ENCODE peak calls at places on chromosomes 3 and 15, in four cellular contexts. V, C, A and B are unnamed samples.

GRCh38 chr15:88745696-88746095 is 57.5 kb upstream of the ACAN start:
- DNase-seq in V (no peak), C (no peak), A (no peak), B (no peak)

GRCh38 chr3:152203677-152204076 is 65.1 kb upstream of the MBNL1 start:
- DNase-seq in V (no peak), C (no peak), A (no peak), B (no peak)

GRCh38 chr3:18208856-18209255 is 216.3 kb downstream of the SATB1 start:
- DNase-seq in V (no peak), C (no peak), A (no peak), B (no peak)

GRCh38 chr3:126356373-126357298 is 572 bp downstream of the KLF15 start:
- DNase-seq in V (peak; percentile 72), C (peak; percentile 74), A (no peak), B (peak; percentile 44)

GRCh38 chr3:149832086-149832485 is 19.1 kb downstream of the RNF13 start:
- DNase-seq in V (no peak), C (no peak), A (no peak), B (no peak)

GRCh38 chr3:50396502-50396901 is 37.2 kb upstream of the TMEM115 start:
- DNase-seq in V (no peak), C (no peak), A (no peak), B (no peak)

GRCh38 chr3:150407818-150408231 is 273 bp upstream of the TSC22D2 start:
- DNase-seq in V (no peak), C (peak; percentile 98), A (peak; percentile 99), B (peak; percentile 97)

GRCh38 chr15:75203017-75203907 is 1.6 kb downstream of the C15orf39 start:
- DNase-seq in V (peak; percentile 15), C (no peak), A (no peak), B (no peak)

GRCh38 chr15:65248506-65248905 is 37.2 kb upstream of the CILP start:
- DNase-seq in V (peak; percentile 18), C (no peak), A (no peak), B (no peak)

GRCh38 chr3:159787794-159788205 is 200.8 kb upstream of the IL12A start:
- DNase-seq in V (no peak), C (no peak), A (no peak), B (no peak)

GRCh38 chr3:186105543-186105942 is 3.3 kb downstream of the ETV5 start:
- DNase-seq in V (no peak), C (no peak), A (no peak), B (no peak)

GRCh38 chr3:122890077-122890484 is 95.2 kb downstream of the SLC49A4 start:
- DNase-seq in V (peak; percentile 55), C (peak; percentile 29), A (no peak), B (peak; percentile 85)

GRCh38 chr15:77499087-77499765 is 78.5 kb downstream of the HMG20A start:
- DNase-seq in V (peak; percentile 71), C (no peak), A (no peak), B (no peak)

GRCh38 chr3:180135101-180135500 is 98.4 kb upstream of the PEX5L start:
- DNase-seq in V (no peak), C (no peak), A (no peak), B (no peak)

GRCh38 chr3:127706785-127707351 is 34.1 kb downstream of the ABTB1 start:
- DNase-seq in V (no peak), C (peak; percentile 5), A (no peak), B (no peak)

GRCh38 chr3:187739125-187739560 is 6.1 kb downstream of the BCL6 start:
- DNase-seq in V (no peak), C (no peak), A (peak; percentile 64), B (peak; percentile 44)

GRCh38 chr15:88649286-88649733 is 10.5 kb downstream of the ISG20 start:
- DNase-seq in V (no peak), C (no peak), A (peak; percentile 85), B (peak; percentile 46)

GRCh38 chr3:36197176-36197575 is 183.1 kb upstream of the STAC start:
- DNase-seq in V (no peak), C (no peak), A (no peak), B (no peak)

GRCh38 chr3:156339491-156339890 is 215.4 kb downstream of the SSR3 start:
- DNase-seq in V (no peak), C (no peak), A (no peak), B (no peak)

GRCh38 chr15:71410347-71410746 is 295.1 kb downstream of the THSD4 start:
- DNase-seq in V (no peak), C (no peak), A (no peak), B (no peak)

GRCh38 chr15:87877114-87877810 is 379.3 kb downstream of the NTRK3 start:
- DNase-seq in V (no peak), C (no peak), A (no peak), B (peak; percentile 61)

GRCh38 chr15:43165801-43166325 is 19.3 kb upstream of the CCNDBP1 start:
- DNase-seq in V (no peak), C (no peak), A (no peak), B (no peak)

GRCh38 chr3:14345496-14346150 is 56.8 kb upstream of the SLC6A6 start:
- DNase-seq in V (no peak), C (no peak), A (no peak), B (no peak)

GRCh38 chr3:159548675-159549335 is 439.8 kb upstream of the IL12A start:
- DNase-seq in V (no peak), C (no peak), A (no peak), B (no peak)

GRCh38 chr3:113140876-113141275 is 70.5 kb upstream of the BOC start:
- DNase-seq in V (no peak), C (no peak), A (no peak), B (no peak)

GRCh38 chr15:94305133-94305532 is 73.8 kb downstream of the MCTP2 start:
- DNase-seq in V (no peak), C (no peak), A (peak; percentile 54), B (no peak)

GRCh38 chr15:62394079-62394478 is 229.0 kb upstream of the C2CD4B start:
- DNase-seq in V (no peak), C (no peak), A (no peak), B (no peak)

GRCh38 chr3:141877911-141878310 is 1.5 kb downstream of the ATP1B3 start:
- DNase-seq in V (peak; percentile 28), C (no peak), A (no peak), B (no peak)

DNA sequence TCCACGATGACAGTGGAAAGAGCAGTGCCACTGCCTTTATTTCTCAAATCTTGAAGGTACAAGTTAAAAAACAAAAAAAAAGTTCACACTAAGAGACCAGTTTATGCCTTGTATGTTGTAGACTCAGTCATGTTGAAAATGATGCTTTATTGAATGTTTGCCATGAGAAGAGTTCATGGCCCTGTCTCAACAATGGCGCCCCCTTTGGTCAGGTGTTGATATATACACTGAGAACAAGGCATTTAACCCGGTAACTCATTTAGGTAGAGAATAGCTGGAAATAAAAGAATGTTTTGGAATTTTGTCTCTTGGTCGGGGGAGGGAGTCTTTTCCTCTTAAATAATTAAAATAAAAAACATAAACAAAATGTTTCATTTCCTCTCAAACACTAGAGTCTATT is 145.6 kb upstream of the SLC2A2 start:
- DNase-seq in V (no peak), C (no peak), A (no peak), B (no peak)
- TF ChIP-seq CTCF in V (peak; percentile 56), C (no peak), A (no peak), B (peak; percentile 40)

GRCh38 chr3:105786241-105786640 is 82.6 kb downstream of the CBLB start:
- DNase-seq in V (no peak), C (no peak), A (no peak), B (no peak)
- H3K4me1 ChIP-seq in V (peaks cover 32% of the 10 kb centered on the region), C (peaks cover 2% of the 10 kb centered on the region), A (peaks cover 52% of the 10 kb centered on the region), B (peaks cover 5% of the 10 kb centered on the region)

GRCh38 chr15:59654043-59654442 is 3.3 kb downstream of the GTF2A2 start:
- DNase-seq in V (no peak), C (no peak), A (no peak), B (no peak)
- H3K36me3 ChIP-seq in V (peaks cover 27% of the 10 kb centered on the region), C (no peaks in the 10 kb centered on the region), A (peaks cover 4% of the 10 kb centered on the region), B (no peaks in the 10 kb centered on the region)

GRCh38 chr3:48664313-48664644 is 1.6 kb upstream of the CELSR3 start:
- DNase-seq in V (no peak), C (no peak), A (no peak), B (no peak)
- TF ChIP-seq CTCF in V (no peak), C (no peak), A (no peak), B (no peak)

DNA sequence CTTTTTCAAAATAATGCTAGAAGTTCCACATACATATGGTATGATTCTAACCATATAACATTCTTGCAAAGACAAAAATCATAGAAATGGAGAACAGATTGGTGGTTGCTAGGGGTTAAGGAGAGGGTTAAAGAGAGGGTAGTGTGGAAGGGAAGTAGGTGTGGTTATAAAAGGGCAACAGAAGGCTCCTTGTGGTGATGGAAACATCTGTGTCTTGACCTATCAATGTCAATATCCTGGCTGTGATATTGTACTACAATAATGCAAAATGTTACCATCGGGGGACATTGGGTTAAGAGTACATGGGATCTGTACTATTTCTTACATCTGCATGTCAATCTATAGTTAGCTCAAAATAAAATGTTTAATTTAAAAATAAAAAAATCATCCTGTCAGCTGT is 67.8 kb upstream of the FSIP1 start:
- DNase-seq in V (no peak), C (no peak), A (no peak), B (no peak)
- H3K4me1 ChIP-seq in V (peaks cover 11% of the 10 kb centered on the region), C (no peaks in the 10 kb centered on the region), A (no peaks in the 10 kb centered on the region), B (no peaks in the 10 kb centered on the region)

GRCh38 chr15:101056366-101057334 is 137.5 kb downstream of the LRRK1 start:
- DNase-seq in V (no peak), C (no peak), A (no peak), B (no peak)
- H3K36me3 ChIP-seq in V (no peaks in the 10 kb centered on the region), C (no peaks in the 10 kb centered on the region), A (no peaks in the 10 kb centered on the region), B (no peaks in the 10 kb centered on the region)

GRCh38 chr3:134362221-134362620 is 12.0 kb downstream of the AMOTL2 start:
- DNase-seq in V (no peak), C (no peak), A (no peak), B (no peak)

GRCh38 chr3:134362670-134363380 is 11.4 kb downstream of the AMOTL2 start:
- DNase-seq in V (no peak), C (no peak), A (no peak), B (no peak)

GRCh38 chr3:134364936-134365765 is 9.1 kb downstream of the AMOTL2 start:
- DNase-seq in V (peak; percentile 4), C (no peak), A (no peak), B (no peak)

GRCh38 chr3:134364061-134364935 is 9.9 kb downstream of the AMOTL2 start:
- DNase-seq in V (peak; percentile 97), C (peak; percentile 92), A (peak; percentile 60), B (peak; percentile 94)

DNA sequence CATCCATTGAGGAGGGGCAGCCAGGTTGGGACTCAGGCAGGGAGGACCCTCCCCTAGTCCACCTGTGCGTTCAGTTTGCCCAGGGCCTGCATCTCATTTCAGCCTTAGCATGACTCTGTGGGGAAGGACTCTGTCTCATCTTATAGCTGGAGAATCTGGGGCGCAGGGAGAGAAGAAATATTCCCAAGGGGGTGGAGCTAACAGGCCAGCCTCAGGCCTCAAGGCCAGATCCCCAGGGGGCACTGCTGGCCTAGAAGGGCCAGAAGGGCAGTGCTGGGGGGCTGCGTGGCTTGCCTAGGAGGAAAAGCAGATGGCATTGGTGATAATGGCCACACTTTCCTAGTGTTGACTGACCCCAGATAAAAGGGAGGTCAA is 10.9 kb downstream of the AMOTL2 start:
- DNase-seq in V (no peak), C (no peak), A (no peak), B (no peak)
- TF ChIP-seq CTCF in V (no peak), C (no peak), A (no peak), B (no peak)